ENCODE peak calls at places on chromosomes 5 and 9, in five cellular contexts. Q, D, T, H and Z are unnamed samples.

GRCh38 chr5:173496883-173497255 is 119.6 kb downstream of the BOD1 start:
- DNase-seq in Q (no peak), D (no peak), T (no peak), H (no peak), Z (no peak)

GRCh38 chr5:108655750-108656450 is 91.8 kb upstream of the FER start:
- DNase-seq in Q (no peak), D (peak), T (no peak), H (no peak), Z (no peak)

GRCh38 chr5:139147743-139148079 is 50.5 kb downstream of the SIL1 start:
- DNase-seq in Q (peak), D (peak), T (peak), H (no peak), Z (no peak)

GRCh38 chr9:6598249-6598725 is 47.2 kb downstream of the GLDC start:
- DNase-seq in Q (no peak), D (peak), T (no peak), H (no peak), Z (no peak)

GRCh38 chr9:89821081-89821480 is 216.3 kb downstream of the GADD45G start:
- DNase-seq in Q (no peak), D (no peak), T (no peak), H (no peak), Z (no peak)

GRCh38 chr9:22990349-22990748 is 543.7 kb downstream of the DMRTA1 start:
- DNase-seq in Q (no peak), D (no peak), T (no peak), H (no peak), Z (no peak)

GRCh38 chr5:158410976-158411375 is 552.0 kb upstream of the CLINT1 start:
- DNase-seq in Q (no peak), D (no peak), T (no peak), H (no peak), Z (no peak)

GRCh38 chr9:27743490-27743889 is 170.2 kb upstream of the C9orf72 start:
- DNase-seq in Q (no peak), D (no peak), T (no peak), H (no peak), Z (no peak)

GRCh38 chr5:180082633-180083420 is 11.3 kb upstream of the RNF130 start:
- DNase-seq in Q (no peak), D (no peak), T (no peak), H (no peak), Z (no peak)

GRCh38 chr9:127783111-127783621 is 2.7 kb upstream of the CDK9 start:
- DNase-seq in Q (peak), D (no peak), T (peak), H (no peak), Z (peak)

GRCh38 chr9:23541976-23542375 is 284.1 kb downstream of the ELAVL2 start:
- DNase-seq in Q (no peak), D (no peak), T (no peak), H (no peak), Z (no peak)

GRCh38 chr9:113548221-113549041 is 84.9 kb downstream of the RGS3 start:
- DNase-seq in Q (peak), D (peak), T (peak), H (no peak), Z (peak)

GRCh38 chr9:3012843-3013242 is 168.9 kb upstream of the PUM3 start:
- DNase-seq in Q (no peak), D (no peak), T (no peak), H (no peak), Z (no peak)

GRCh38 chr5:95731571-95732554 is 727 bp downstream of the RHOBTB3 start:
- DNase-seq in Q (peak), D (peak), T (peak), H (peak), Z (no peak)

GRCh38 chr9:128892223-128892892 is 10.4 kb downstream of the LRRC8A start:
- DNase-seq in Q (peak), D (peak), T (peak), H (peak), Z (no peak)

GRCh38 chr9:37969130-37969529 is 65.2 kb upstream of the SLC25A51 start:
- DNase-seq in Q (peak), D (peak), T (peak), H (peak), Z (no peak)

GRCh38 chr5:123421773-123422172 is 1.4 kb downstream of the CEP120 start:
- DNase-seq in Q (no peak), D (no peak), T (no peak), H (no peak), Z (no peak)
- H3K4me3 ChIP-seq in Q (peak), D (peak), T (no peak), H (peak), Z (peak)

GRCh38 chr9:131237931-131238401 is 38.3 kb downstream of the FAM78A start:
- DNase-seq in Q (peak), D (peak), T (peak), H (no peak), Z (peak)
- H3K4me3 ChIP-seq in Q (peak), D (no peak), T (no peak), H (no peak), Z (no peak)

GRCh38 chr9:1386420-1386819 is 336.3 kb downstream of the DMRT2 start:
- DNase-seq in Q (no peak), D (no peak), T (no peak), H (no peak), Z (no peak)

DNA sequence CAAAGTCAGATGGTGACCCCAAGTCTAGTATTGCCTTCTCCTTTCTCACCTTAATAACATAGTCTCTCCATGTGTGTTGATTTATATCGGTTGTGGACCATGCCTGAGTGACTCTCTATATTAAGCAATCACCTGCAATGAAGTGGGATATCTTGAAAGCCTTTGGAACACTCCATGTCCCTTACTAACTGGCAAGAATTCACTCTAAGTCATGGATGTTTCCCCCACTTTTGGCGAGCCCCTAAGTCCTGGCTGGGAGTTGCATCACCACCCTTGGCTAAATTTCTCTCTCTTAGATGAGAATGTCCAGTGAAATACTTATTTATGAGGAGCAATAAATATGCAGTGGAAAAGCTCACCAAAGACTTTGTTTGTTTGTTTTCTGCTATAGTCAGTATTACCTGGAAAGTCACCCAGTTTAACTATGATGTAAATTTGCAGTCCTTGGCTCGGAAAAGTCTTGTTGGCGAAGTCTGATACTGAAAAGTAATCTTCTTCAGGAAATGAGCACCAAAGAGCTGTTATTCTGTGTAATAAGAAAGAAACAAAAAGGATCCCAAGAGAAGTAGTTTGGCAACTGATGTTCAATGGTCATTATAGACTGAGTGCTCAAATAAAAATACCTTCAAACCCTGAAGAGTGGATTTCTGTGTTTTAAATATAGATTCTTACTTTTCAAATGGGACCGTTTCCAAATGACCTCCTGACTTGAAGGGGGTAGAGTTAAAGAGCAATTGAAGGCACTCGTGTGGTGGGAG is 333.8 kb downstream of the DMRT2 start:
- DNase-seq in Q (no peak), D (no peak), T (no peak), H (no peak), Z (no peak)
- H3K4me3 ChIP-seq in Q (no peak), D (no peak), T (no peak), H (no peak), Z (no peak)

DNA sequence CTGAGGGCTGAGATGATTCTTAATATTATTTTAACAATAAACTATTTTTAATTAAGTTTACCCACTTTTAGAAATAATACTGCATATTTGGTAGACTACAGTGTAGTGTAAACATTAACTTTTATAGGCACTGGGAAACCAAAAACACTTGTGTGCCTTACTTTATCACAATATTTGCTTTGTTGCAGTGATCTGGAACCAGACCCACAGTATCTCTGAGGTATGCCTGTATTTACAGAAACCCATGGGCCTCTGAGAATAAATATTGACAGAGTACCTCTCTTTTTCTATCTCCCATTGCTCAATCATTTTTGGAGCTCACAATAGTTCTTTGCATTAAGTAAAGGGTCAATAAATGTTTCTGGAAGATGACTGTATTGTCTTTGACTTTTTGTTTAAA is 73.3 kb downstream of the SLCO4C1 start:
- DNase-seq in Q (no peak), D (no peak), T (no peak), H (no peak), Z (no peak)
- H3K4me3 ChIP-seq in Q (no peak), D (no peak), T (no peak), H (no peak), Z (no peak)

GRCh38 chr5:146345578-146346366 is 7.1 kb downstream of the POU4F3 start:
- DNase-seq in Q (no peak), D (no peak), T (no peak), H (no peak), Z (no peak)
- H3K4me3 ChIP-seq in Q (no peak), D (no peak), T (no peak), H (no peak), Z (no peak)

DNA sequence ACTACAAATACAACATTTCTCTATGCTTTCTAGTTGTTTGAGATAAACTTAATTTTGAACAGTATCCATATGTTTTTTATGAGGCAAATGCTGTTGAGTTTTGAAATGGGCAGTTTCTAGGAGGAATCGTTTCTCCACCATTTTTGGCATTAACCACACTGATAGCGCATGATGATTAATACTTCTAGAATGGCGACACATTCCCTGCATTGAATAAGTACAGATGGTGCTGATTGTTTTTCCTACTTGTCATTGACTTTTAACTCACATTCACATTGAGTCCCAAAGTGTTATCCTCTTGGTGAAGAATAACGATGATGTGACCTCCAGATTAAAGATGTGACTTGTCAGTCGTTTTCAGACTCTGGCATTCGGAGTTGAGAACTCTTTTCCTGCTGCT is 6.5 kb upstream of the CCDC192 start:
- DNase-seq in Q (no peak), D (peak), T (no peak), H (no peak), Z (no peak)
- H3K4me3 ChIP-seq in Q (no peak), D (no peak), T (no peak), H (no peak), Z (no peak)

GRCh38 chr5:35305336-35306020 is 75.2 kb upstream of the PRLR start:
- DNase-seq in Q (no peak), D (no peak), T (no peak), H (no peak), Z (no peak)

GRCh38 chr5:35309365-35310130 is 79.3 kb upstream of the PRLR start:
- DNase-seq in Q (no peak), D (no peak), T (no peak), H (no peak), Z (no peak)

GRCh38 chr5:35303152-35303551 is 72.9 kb upstream of the PRLR start:
- DNase-seq in Q (no peak), D (no peak), T (no peak), H (no peak), Z (no peak)

GRCh38 chr5:35308391-35308790 is 78.1 kb upstream of the PRLR start:
- DNase-seq in Q (no peak), D (no peak), T (no peak), H (no peak), Z (no peak)

DNA sequence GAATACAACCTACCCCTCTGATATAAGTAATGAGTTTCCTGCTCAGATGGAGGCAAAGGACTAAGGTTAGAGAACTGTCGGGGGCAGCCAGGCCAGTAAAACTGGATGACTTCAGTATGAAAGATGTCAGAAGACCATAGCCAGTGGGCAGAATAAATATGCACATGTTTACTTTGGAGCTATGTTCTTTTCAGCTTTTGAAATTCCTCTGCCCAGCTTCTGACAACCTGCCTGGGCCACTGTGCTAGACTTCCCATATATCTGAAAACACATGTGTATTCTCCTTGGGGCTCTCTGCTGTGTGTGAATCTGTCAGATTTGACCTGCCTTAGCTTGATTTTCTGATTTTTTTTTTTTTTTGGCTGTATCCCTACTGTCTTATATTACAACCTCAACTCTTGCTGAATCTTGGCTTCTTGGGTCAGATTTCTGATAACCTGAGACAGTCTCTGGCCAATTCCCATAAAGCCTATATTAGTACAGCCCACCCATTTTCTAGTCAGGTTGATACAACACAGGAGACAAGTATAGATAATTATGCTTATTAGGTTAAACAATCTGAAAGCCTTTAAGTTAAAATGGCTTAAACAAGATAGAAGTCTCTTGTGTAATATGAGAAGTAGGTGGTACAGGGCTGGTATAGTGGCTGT is 76.6 kb upstream of the PRLR start:
- DNase-seq in Q (no peak), D (no peak), T (no peak), H (no peak), Z (no peak)
- H3K4me3 ChIP-seq in Q (no peak), D (no peak), T (no peak), H (no peak), Z (no peak)

GRCh38 chr9:95110956-95111525 is 206.5 kb downstream of the FANCC start:
- DNase-seq in Q (no peak), D (no peak), T (no peak), H (no peak), Z (no peak)

GRCh38 chr9:95115104-95115503 is 202.4 kb downstream of the FANCC start:
- DNase-seq in Q (no peak), D (no peak), T (no peak), H (no peak), Z (no peak)

GRCh38 chr9:95109456-95109855 is 208.1 kb downstream of the FANCC start:
- DNase-seq in Q (no peak), D (no peak), T (no peak), H (no peak), Z (no peak)

GRCh38 chr9:95111716-95112115 is 205.8 kb downstream of the FANCC start:
- DNase-seq in Q (no peak), D (no peak), T (no peak), H (no peak), Z (no peak)

GRCh38 chr9:95112436-95113280 is 204.9 kb downstream of the FANCC start:
- DNase-seq in Q (no peak), D (no peak), T (no peak), H (no peak), Z (no peak)
- H3K4me3 ChIP-seq in Q (no peak), D (no peak), T (no peak), H (no peak), Z (no peak)

GRCh38 chr5:1931590-1932138 is 48.9 kb upstream of the IRX4 start:
- DNase-seq in Q (peak), D (no peak), T (no peak), H (no peak), Z (no peak)
- H3K4me3 ChIP-seq in Q (peak), D (no peak), T (no peak), H (no peak), Z (no peak)